ENCODE peak calls at places on chromosomes 4 and X, in eight cellular contexts. Y is retina; U is H4; X is globus pallidus; Q is esophagus squamous epithelium; R is AG04450; O is fibroblast of lung; K is stimulated activated CD4-positive, alpha-beta T cell treated with anti-CD3 and anti-CD28 coated beads, TNF-alpha, amount 100 ng/mL, for 48 hours. S is an unnamed sample.
A peak's percentile ranks its signal among the peaks of the same experiment; 100 is the strongest.

GRCh38 chr4:52612341-52612740 is 46.8 kb downstream of the USP46 start:
- DNase-seq in Y (no peak), U (no peak), X (no peak), Q (no peak), R (no peak), O (no peak), K (no peak), S (no peak)

GRCh38 chrX:140467211-140467610 is 37.7 kb downstream of the SOX3 start:
- DNase-seq in Y (no peak), U (no peak), X (no peak), Q (no peak), R (no peak), O (peak; percentile 79), K (no peak), S (no peak)

GRCh38 chrX:13659057-13659456 is 6.1 kb downstream of the TCEANC start:
- DNase-seq in Y (no peak), U (no peak), X (no peak), Q (no peak), R (no peak), O (peak; percentile 33), K (no peak), S (no peak)

GRCh38 chr4:165085946-165086345 is 26.7 kb downstream of the TMEM192 start:
- DNase-seq in Y (no peak), U (no peak), X (no peak), Q (no peak), R (no peak), O (no peak), K (no peak), S (no peak)

GRCh38 chr4:77586953-77587383 is 18.7 kb upstream of the CXCL13 start:
- DNase-seq in Y (no peak), U (no peak), X (no peak), Q (no peak), R (no peak), O (peak; percentile 30), K (peak; percentile 41), S (no peak)

GRCh38 chr4:147122697-147123472 is 177.2 kb upstream of the TTC29 start:
- DNase-seq in Y (no peak), U (no peak), X (no peak), Q (no peak), R (no peak), O (no peak), K (no peak), S (no peak)

GRCh38 chr4:89539797-89540711 is 232.5 kb upstream of the GPRIN3 start:
- DNase-seq in Y (no peak), U (peak; percentile 14), X (no peak), Q (no peak), R (no peak), O (peak; percentile 4), K (no peak), S (peak; percentile 34)

GRCh38 chrX:135740683-135741149 is 27.3 kb downstream of the CT45A3 start:
- DNase-seq in Y (peak; percentile 3), U (peak; percentile 47), X (no peak), Q (no peak), R (no peak), O (no peak), K (peak; percentile 15), S (no peak)

GRCh38 chrX:119481218-119481875 is 13.1 kb downstream of the SLC25A5 start:
- DNase-seq in Y (no peak), U (no peak), X (no peak), Q (no peak), R (no peak), O (no peak), K (no peak), S (no peak)

GRCh38 chrX:6163761-6164160 is 64.9 kb downstream of the NLGN4X start:
- DNase-seq in Y (no peak), U (no peak), X (no peak), Q (no peak), R (no peak), O (peak; percentile 47), K (no peak), S (no peak)

GRCh38 chr4:168409089-168409801 is 71.0 kb downstream of the DDX60L start:
- DNase-seq in Y (no peak), U (no peak), X (no peak), Q (no peak), R (no peak), O (peak; percentile 58), K (no peak), S (peak; percentile 40)

GRCh38 chr4:126705271-126705670 is 927.5 kb upstream of the INTU start:
- DNase-seq in Y (no peak), U (no peak), X (no peak), Q (no peak), R (no peak), O (peak; percentile 75), K (no peak), S (no peak)

GRCh38 chr4:8586671-8587468 is 5.7 kb upstream of the CPZ start:
- DNase-seq in Y (no peak), U (no peak), X (no peak), Q (no peak), R (no peak), O (no peak), K (no peak), S (peak; percentile 14)

GRCh38 chr4:172996571-172997216 is 171.9 kb upstream of the GALNT7 start:
- DNase-seq in Y (no peak), U (peak; percentile 69), X (no peak), Q (no peak), R (no peak), O (peak; percentile 89), K (no peak), S (no peak)

GRCh38 chr4:56704074-56704473 is 23.0 kb upstream of the HOPX start:
- DNase-seq in Y (no peak), U (no peak), X (no peak), Q (no peak), R (no peak), O (no peak), K (no peak), S (no peak)

GRCh38 chr4:83082777-83083176 is 31.8 kb downstream of the PLAC8 start:
- DNase-seq in Y (no peak), U (peak; percentile 65), X (no peak), Q (no peak), R (no peak), O (peak; percentile 39), K (no peak), S (peak; percentile 52)

GRCh38 chr4:16714191-16714590 is 184.3 kb downstream of the LDB2 start:
- DNase-seq in Y (no peak), U (no peak), X (no peak), Q (no peak), R (no peak), O (no peak), K (no peak), S (no peak)

GRCh38 chr4:7191546-7192251 is 639 bp upstream of the SORCS2 start:
- DNase-seq in Y (no peak), U (no peak), X (no peak), Q (no peak), R (no peak), O (no peak), K (no peak), S (no peak)

GRCh38 chr4:5759236-5760075 is 48.5 kb downstream of the EVC start:
- DNase-seq in Y (no peak), U (no peak), X (no peak), Q (no peak), R (no peak), O (no peak), K (no peak), S (no peak)

GRCh38 chr4:182207806-182208483 is 35.3 kb upstream of the TENM3 start:
- DNase-seq in Y (no peak), U (peak; percentile 51), X (no peak), Q (no peak), R (peak; percentile 72), O (peak; percentile 95), K (no peak), S (no peak)

GRCh38 chrX:47232803-47233332 is at the start of gene USP11:
- DNase-seq in Y (peak; percentile 85), U (peak; percentile 32), X (peak; percentile 50), Q (no peak), R (no peak), O (peak; percentile 42), K (no peak), S (peak; percentile 75)

GRCh38 chr4:16139066-16139945 is 55.5 kb upstream of the PROM1 start:
- DNase-seq in Y (no peak), U (no peak), X (no peak), Q (no peak), R (no peak), O (no peak), K (no peak), S (no peak)

GRCh38 chr4:81885016-81885415 is 413.3 kb upstream of the RASGEF1B start:
- DNase-seq in Y (no peak), U (no peak), X (no peak), Q (no peak), R (no peak), O (no peak), K (no peak), S (no peak)

GRCh38 chr4:3849140-3849539 is 83.0 kb downstream of the ADRA2C start:
- DNase-seq in Y (no peak), U (no peak), X (no peak), Q (no peak), R (no peak), O (no peak), K (no peak), S (no peak)

GRCh38 chrX:134948333-134949241 is 42.2 kb upstream of the SMIM10 start:
- DNase-seq in Y (no peak), U (peak; percentile 21), X (no peak), Q (no peak), R (peak; percentile 44), O (peak; percentile 87), K (no peak), S (peak; percentile 11)

GRCh38 chrX:115058276-115058675 is 40.9 kb upstream of the IL13RA2 start:
- DNase-seq in Y (no peak), U (peak; percentile 28), X (no peak), Q (no peak), R (peak; percentile 63), O (peak; percentile 88), K (no peak), S (no peak)

GRCh38 chr4:84971319-84971932 is 4.9 kb upstream of the WDFY3 start:
- DNase-seq in Y (peak; percentile 33), U (peak; percentile 62), X (peak; percentile 65), Q (no peak), R (no peak), O (peak; percentile 52), K (no peak), S (peak; percentile 52)

GRCh38 chrX:131802836-131803626 is 220.1 kb upstream of the STK26 start:
- DNase-seq in Y (peak; percentile 88), U (peak; percentile 28), X (no peak), Q (peak; percentile 18), R (no peak), O (peak; percentile 25), K (peak; percentile 9), S (peak; percentile 84)

GRCh38 chr4:34039766-34040165 is 2204.5 kb downstream of the ARAP2 start:
- DNase-seq in Y (no peak), U (no peak), X (no peak), Q (no peak), R (no peak), O (no peak), K (no peak), S (no peak)

GRCh38 chr4:156865391-156865790 is 106.2 kb downstream of the PDGFC start:
- DNase-seq in Y (no peak), U (no peak), X (no peak), Q (no peak), R (no peak), O (peak; percentile 39), K (no peak), S (no peak)

GRCh38 chr4:68591204-68591603 is 15.1 kb upstream of the UGT2B17 start:
- DNase-seq in Y (no peak), U (no peak), X (no peak), Q (no peak), R (no peak), O (peak; percentile 1), K (no peak), S (no peak)

S was measured in NCI-H69.